ENCODE peak calls at places on chromosomes 2 and 18, in seven cellular contexts. H, Y, C, T, N, L and P are unnamed samples.

GRCh38 chr2:875687-876615 is 74.7 kb upstream of the SNTG2 start:
- DNase-seq in H (no peak), Y (peak; percentile 26), C (no peak), T (no peak), N (peak; percentile 40), L (no peak), P (no peak)

GRCh38 chr2:177551989-177552413 is 159.4 kb downstream of the AGPS start:
- DNase-seq in H (no peak), Y (peak; percentile 60), C (no peak), T (no peak), N (no peak), L (no peak), P (peak; percentile 59)

GRCh38 chr2:197777823-197778407 is 7.2 kb downstream of the BOLL start:
- DNase-seq in H (peak; percentile 51), Y (no peak), C (peak; percentile 27), T (peak; percentile 52), N (no peak), L (peak; percentile 74), P (peak; percentile 26)

GRCh38 chr18:30970201-30970816 is 72.2 kb downstream of the DSC3 start:
- DNase-seq in H (peak; percentile 2), Y (no peak), C (no peak), T (peak; percentile 26), N (no peak), L (peak; percentile 71), P (peak; percentile 49)

GRCh38 chr2:68319397-68320117 is at the start of gene CNRIP1:
- DNase-seq in H (peak; percentile 83), Y (peak; percentile 58), C (peak; percentile 53), T (peak; percentile 82), N (peak; percentile 77), L (peak; percentile 49), P (peak; percentile 61)

GRCh38 chr2:32882911-32883810 is 63.6 kb upstream of the LTBP1 start:
- DNase-seq in H (peak; percentile 53), Y (no peak), C (no peak), T (peak; percentile 73), N (no peak), L (no peak), P (no peak)

GRCh38 chr2:19881221-19881620 is 20.6 kb downstream of the TTC32 start:
- DNase-seq in H (no peak), Y (no peak), C (no peak), T (no peak), N (no peak), L (no peak), P (no peak)

GRCh38 chr2:26685943-26686839 is 6.3 kb upstream of the KCNK3 start:
- DNase-seq in H (no peak), Y (no peak), C (no peak), T (peak; percentile 47), N (no peak), L (no peak), P (peak; percentile 36)

GRCh38 chr2:218015831-218016521 is 13.2 kb upstream of the TNS1 start:
- DNase-seq in H (no peak), Y (no peak), C (no peak), T (no peak), N (no peak), L (no peak), P (peak; percentile 64)

GRCh38 chr2:229445013-229445412 is 173.9 kb upstream of the PID1 start:
- DNase-seq in H (peak; percentile 92), Y (no peak), C (no peak), T (peak; percentile 89), N (no peak), L (peak; percentile 79), P (peak; percentile 41)

GRCh38 chr2:27003003-27003402 is 29.8 kb upstream of the TMEM214 start:
- DNase-seq in H (peak; percentile 74), Y (no peak), C (no peak), T (peak; percentile 54), N (no peak), L (no peak), P (no peak)

GRCh38 chr18:9696701-9697100 is 11.4 kb upstream of the RAB31 start:
- DNase-seq in H (no peak), Y (no peak), C (no peak), T (no peak), N (no peak), L (no peak), P (no peak)

GRCh38 chr2:239142296-239142695 is 258.5 kb downstream of the HDAC4 start:
- DNase-seq in H (no peak), Y (no peak), C (no peak), T (no peak), N (no peak), L (no peak), P (no peak)

GRCh38 chr18:9048808-9049494 is 53.5 kb upstream of the NDUFV2 start:
- DNase-seq in H (peak; percentile 44), Y (no peak), C (no peak), T (peak; percentile 17), N (no peak), L (peak; percentile 52), P (no peak)

GRCh38 chr2:88615822-88616221 is 11.4 kb downstream of the EIF2AK3 start:
- DNase-seq in H (no peak), Y (no peak), C (no peak), T (no peak), N (no peak), L (peak; percentile 39), P (no peak)

GRCh38 chr2:9247786-9248185 is 41.2 kb downstream of the ASAP2 start:
- DNase-seq in H (no peak), Y (no peak), C (no peak), T (peak; percentile 49), N (no peak), L (no peak), P (no peak)

GRCh38 chr18:46546111-46546640 is 110.8 kb downstream of the LOXHD1 start:
- DNase-seq in H (no peak), Y (no peak), C (peak; percentile 29), T (no peak), N (no peak), L (peak; percentile 18), P (peak; percentile 75)

GRCh38 chr18:58590827-58591226 is 38.1 kb downstream of the ALPK2 start:
- DNase-seq in H (no peak), Y (no peak), C (no peak), T (no peak), N (no peak), L (peak; percentile 25), P (no peak)

GRCh38 chr2:96148410-96149217 is 3.4 kb upstream of the DUSP2 start:
- DNase-seq in H (peak; percentile 96), Y (peak; percentile 97), C (peak; percentile 48), T (peak; percentile 92), N (peak; percentile 88), L (peak; percentile 37), P (peak; percentile 98)

GRCh38 chr2:203442463-203442862 is 92.6 kb downstream of the RAPH1 start:
- DNase-seq in H (no peak), Y (no peak), C (no peak), T (no peak), N (no peak), L (no peak), P (no peak)

GRCh38 chr2:222915092-222915957 is 54.5 kb downstream of the ACSL3 start:
- DNase-seq in H (peak; percentile 41), Y (no peak), C (no peak), T (peak; percentile 30), N (no peak), L (peak; percentile 49), P (no peak)

GRCh38 chr2:240739797-240740196 is 48.1 kb downstream of the AQP12A start:
- DNase-seq in H (no peak), Y (no peak), C (no peak), T (no peak), N (no peak), L (no peak), P (no peak)

GRCh38 chr2:16165518-16166326 is 225.4 kb downstream of the MYCN start:
- DNase-seq in H (no peak), Y (no peak), C (no peak), T (no peak), N (peak; percentile 40), L (peak; percentile 38), P (no peak)

GRCh38 chr18:39635966-39636365 is 2070.4 kb upstream of the CELF4 start:
- DNase-seq in H (no peak), Y (no peak), C (no peak), T (no peak), N (no peak), L (peak; percentile 44), P (no peak)

GRCh38 chr18:26424428-26425147 is 123.8 kb downstream of the KCTD1 start:
- DNase-seq in H (no peak), Y (no peak), C (no peak), T (no peak), N (peak; percentile 14), L (peak; percentile 70), P (no peak)

GRCh38 chr2:143205106-143205764 is 76.0 kb downstream of the ARHGAP15 start:
- DNase-seq in H (peak; percentile 8), Y (no peak), C (no peak), T (peak; percentile 19), N (no peak), L (peak; percentile 72), P (no peak)
- H3K18ac ChIP-seq in H (no peak overlapping the region), Y (no peak overlapping the region), C (no peak overlapping the region), T (no peak overlapping the region), N (no peak overlapping the region), L (no peak overlapping the region), P (no peak overlapping the region)

GRCh38 chr2:50781646-50782045 is 250.3 kb downstream of the NRXN1 start:
- DNase-seq in H (no peak), Y (no peak), C (no peak), T (no peak), N (no peak), L (no peak), P (no peak)
- H3K18ac ChIP-seq in H (no peak overlapping the region), Y (no peak overlapping the region), C (no peak overlapping the region), T (no peak overlapping the region), N (no peak overlapping the region), L (no peak overlapping the region), P (no peak overlapping the region)

DNA sequence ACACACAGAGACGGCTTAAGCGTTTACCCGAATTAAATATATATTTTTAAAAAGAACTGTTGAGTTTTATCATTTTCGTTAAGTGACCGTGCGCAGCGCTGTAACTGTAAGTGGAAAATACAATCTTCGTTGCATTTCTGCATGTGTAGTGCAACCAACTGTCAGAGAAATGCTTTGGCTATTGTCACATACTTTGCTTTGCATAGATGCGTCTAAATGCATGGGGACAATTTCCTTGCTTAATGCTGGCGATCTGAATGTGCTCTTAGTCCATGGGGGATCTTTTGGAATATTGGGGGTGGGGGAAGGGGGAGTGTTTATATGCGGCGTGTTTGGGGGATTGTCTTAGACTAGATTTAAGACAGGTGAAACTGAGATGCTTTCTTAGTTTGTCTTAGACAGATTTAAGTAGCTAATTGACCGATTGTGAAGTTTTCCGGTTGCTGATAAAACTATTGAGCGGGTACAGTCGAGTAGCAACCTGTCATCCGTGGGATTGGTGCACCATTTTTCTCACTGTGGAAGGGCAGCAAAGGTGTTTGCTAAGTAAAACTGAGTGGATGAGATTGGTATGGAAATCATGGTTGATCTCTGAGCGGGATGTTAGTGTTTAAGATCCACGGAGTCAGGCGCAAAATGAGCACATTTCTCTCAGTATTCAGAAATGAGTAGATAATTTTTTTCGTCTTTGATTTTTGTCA is 467 bp downstream of the VSNL1 start:
- DNase-seq in H (no peak), Y (no peak), C (no peak), T (no peak), N (no peak), L (no peak), P (no peak)
- H3K18ac ChIP-seq in H (no peak overlapping the region), Y (no peak overlapping the region), C (no peak overlapping the region), T (no peak overlapping the region), N (peak overlapping the region; percentile 57), L (no peak overlapping the region), P (no peak overlapping the region)

DNA sequence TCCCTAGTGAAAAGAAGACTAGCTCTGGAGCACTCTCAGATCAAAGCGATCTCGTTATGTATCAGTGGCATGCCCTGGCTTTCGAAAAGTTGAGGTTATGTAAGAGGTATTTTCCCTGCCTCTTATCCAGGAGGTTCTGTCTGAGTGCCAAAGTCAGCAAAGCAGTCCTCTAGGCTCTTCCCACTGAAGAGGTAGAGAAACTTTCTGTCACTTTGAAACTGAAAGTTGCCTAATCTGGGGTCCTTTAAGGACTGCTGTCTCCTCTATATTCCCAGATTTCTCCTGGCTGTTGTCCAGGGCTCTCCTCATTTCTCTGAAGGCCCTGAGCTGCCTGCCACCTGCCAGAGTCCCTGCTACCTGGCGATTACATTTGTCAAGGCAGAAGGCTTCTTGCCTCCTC is 96.3 kb downstream of the B3GNT2 start:
- DNase-seq in H (peak; percentile 11), Y (no peak), C (no peak), T (peak; percentile 37), N (no peak), L (peak; percentile 54), P (no peak)
- H3K18ac ChIP-seq in H (no peak overlapping the region), Y (no peak overlapping the region), C (no peak overlapping the region), T (no peak overlapping the region), N (no peak overlapping the region), L (no peak overlapping the region), P (no peak overlapping the region)